ENCODE peak calls at places on chromosomes 16 and 17, in four cellular contexts. One of them, this sample, is unnamed.

GRCh38 chr16:87687998-87688529 is 77.7 kb downstream of the KLHDC4 start:
- DNase-seq in left lung: no peak
- DNase-seq in adrenal gland: no peak
- DNase-seq in left ventricle myocardium inferior: no peak
- DNase-seq in this sample: no peak

GRCh38 chr17:550776-551175 is 163.9 kb downstream of the VPS53 start:
- DNase-seq in left lung: no peak
- DNase-seq in adrenal gland: no peak
- DNase-seq in left ventricle myocardium inferior: no peak
- DNase-seq in this sample: no peak

GRCh38 chr16:79797486-79797885 is 196.9 kb upstream of the MAF start:
- DNase-seq in left lung: no peak
- DNase-seq in adrenal gland: no peak
- DNase-seq in left ventricle myocardium inferior: no peak
- DNase-seq in this sample: no peak

GRCh38 chr17:47850373-47850691 is 631 bp downstream of the SP6 start:
- DNase-seq in left lung: no peak
- DNase-seq in adrenal gland: no peak
- DNase-seq in left ventricle myocardium inferior: no peak
- DNase-seq in this sample: no peak

GRCh38 chr17:30378191-30378796 is 433 bp upstream of the CPD start:
- DNase-seq in left lung: peak; percentile 86
- DNase-seq in adrenal gland: no peak
- DNase-seq in left ventricle myocardium inferior: peak; percentile 30
- DNase-seq in this sample: peak; percentile 49

GRCh38 chr16:87074635-87075318 is 242.4 kb downstream of the C16orf95 start:
- DNase-seq in left lung: no peak
- DNase-seq in adrenal gland: no peak
- DNase-seq in left ventricle myocardium inferior: no peak
- DNase-seq in this sample: no peak

GRCh38 chr17:72421128-72422092 is 300.6 kb downstream of the SOX9 start:
- DNase-seq in left lung: no peak
- DNase-seq in adrenal gland: peak; percentile 84
- DNase-seq in left ventricle myocardium inferior: no peak
- DNase-seq in this sample: no peak

GRCh38 chr17:49764559-49765180 is 739 bp upstream of the FAM117A start:
- DNase-seq in left lung: no peak
- DNase-seq in adrenal gland: no peak
- DNase-seq in left ventricle myocardium inferior: no peak
- DNase-seq in this sample: no peak

GRCh38 chr16:4081577-4082021 is 34.6 kb downstream of the ADCY9 start:
- DNase-seq in left lung: no peak
- DNase-seq in adrenal gland: peak; percentile 33
- DNase-seq in left ventricle myocardium inferior: no peak
- DNase-seq in this sample: no peak

DNA sequence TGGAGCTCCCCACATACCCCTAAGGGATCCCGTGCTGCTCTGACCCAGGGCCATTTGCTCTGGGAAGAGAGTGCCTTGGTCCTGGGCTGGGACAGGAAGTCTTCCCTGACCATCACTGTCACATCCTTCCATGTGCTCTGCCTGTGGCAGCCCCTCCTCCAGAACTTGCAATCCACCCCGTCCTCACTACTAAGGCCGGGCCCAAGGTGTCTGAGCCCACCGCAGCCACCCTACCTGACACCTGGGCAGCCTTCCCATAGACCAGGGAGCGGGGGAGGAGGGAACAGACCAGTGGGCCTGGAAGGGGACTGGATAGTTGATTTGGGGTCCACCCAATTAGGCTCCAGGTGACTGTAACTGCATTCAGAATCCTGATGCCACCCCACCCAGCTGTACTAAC is 117.5 kb upstream of the CRHR1 start:
- DNase-seq in left lung: no peak
- DNase-seq in adrenal gland: no peak
- DNase-seq in left ventricle myocardium inferior: no peak
- DNase-seq in this sample: no peak
- H3K27me3 ChIP-seq in left lung: no peaks in the 10 kb centered on the region
- H3K27me3 ChIP-seq in adrenal gland: peaks cover 9% of the 10 kb centered on the region
- H3K27me3 ChIP-seq in left ventricle myocardium inferior: peaks cover 89% of the 10 kb centered on the region
- H3K27me3 ChIP-seq in this sample: peaks cover 11% of the 10 kb centered on the region

GRCh38 chr17:27157898-27158297 is 136.0 kb upstream of the WSB1 start:
- DNase-seq in left lung: no peak
- DNase-seq in adrenal gland: no peak
- DNase-seq in left ventricle myocardium inferior: no peak
- DNase-seq in this sample: no peak
- H3K9me3 ChIP-seq in left lung: no peaks in the 10 kb centered on the region
- H3K9me3 ChIP-seq in adrenal gland: no peaks in the 10 kb centered on the region
- H3K9me3 ChIP-seq in left ventricle myocardium inferior: peaks cover 3% of the 10 kb centered on the region
- H3K9me3 ChIP-seq in this sample: no peaks in the 10 kb centered on the region

DNA sequence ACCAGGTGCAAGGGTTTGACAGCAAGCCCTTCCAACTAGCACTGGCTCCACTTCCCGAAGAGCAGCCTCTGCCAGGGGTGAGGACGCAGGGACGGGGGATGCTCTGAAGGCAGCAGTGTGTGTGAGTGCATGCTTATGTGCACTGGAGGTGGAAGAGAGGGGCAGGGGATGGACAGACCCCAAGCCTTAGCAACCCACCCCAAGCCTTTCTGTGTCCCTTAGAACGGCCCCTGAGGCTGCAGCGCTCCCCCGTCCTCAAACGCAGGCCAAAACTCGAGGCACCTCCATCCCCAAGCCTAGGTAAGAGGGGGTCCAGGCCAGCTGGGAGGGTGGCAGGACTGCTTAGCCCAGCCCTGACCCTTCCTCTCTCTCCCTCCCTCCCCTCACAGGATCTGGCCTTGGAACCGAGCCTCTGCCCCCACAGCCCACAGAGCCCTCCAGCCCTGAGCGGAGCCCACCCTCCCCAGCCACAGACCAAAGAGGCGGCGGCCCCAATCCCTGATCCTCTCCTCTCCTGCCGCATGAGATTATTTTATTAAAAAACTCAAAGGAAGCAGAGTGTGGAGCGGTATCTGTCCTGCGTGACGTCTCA is 2.9 kb downstream of the ACD start:
- DNase-seq in left lung: no peak
- DNase-seq in adrenal gland: no peak
- DNase-seq in left ventricle myocardium inferior: no peak
- DNase-seq in this sample: no peak
- H3K27ac ChIP-seq in left lung: no peak overlapping the region
- H3K27ac ChIP-seq in adrenal gland: no peak overlapping the region
- H3K27ac ChIP-seq in left ventricle myocardium inferior: no peak overlapping the region
- H3K27ac ChIP-seq in this sample: no peak overlapping the region

GRCh38 chr17:36934144-36934758 is 3.0 kb upstream of the LHX1 start:
- DNase-seq in left lung: no peak
- DNase-seq in adrenal gland: no peak
- DNase-seq in left ventricle myocardium inferior: no peak
- DNase-seq in this sample: no peak

GRCh38 chr17:36934759-36935630 is 2.3 kb upstream of the LHX1 start:
- DNase-seq in left lung: peak; percentile 78
- DNase-seq in adrenal gland: no peak
- DNase-seq in left ventricle myocardium inferior: no peak
- DNase-seq in this sample: no peak

GRCh38 chr17:36932383-36933173 is 4.7 kb upstream of the LHX1 start:
- DNase-seq in left lung: no peak
- DNase-seq in adrenal gland: no peak
- DNase-seq in left ventricle myocardium inferior: no peak
- DNase-seq in this sample: no peak

GRCh38 chr17:36931697-36932382 is 5.4 kb upstream of the LHX1 start:
- DNase-seq in left lung: no peak
- DNase-seq in adrenal gland: peak; percentile 58
- DNase-seq in left ventricle myocardium inferior: no peak
- DNase-seq in this sample: no peak

GRCh38 chr17:36933174-36934143 is 3.8 kb upstream of the LHX1 start:
- DNase-seq in left lung: no peak
- DNase-seq in adrenal gland: no peak
- DNase-seq in left ventricle myocardium inferior: no peak
- DNase-seq in this sample: no peak
- H3K27me3 ChIP-seq in left lung: peaks cover 100% of the 10 kb centered on the region
- H3K27me3 ChIP-seq in adrenal gland: peaks cover 94% of the 10 kb centered on the region
- H3K27me3 ChIP-seq in left ventricle myocardium inferior: peaks cover 100% of the 10 kb centered on the region
- H3K27me3 ChIP-seq in this sample: peaks cover 99% of the 10 kb centered on the region

DNA sequence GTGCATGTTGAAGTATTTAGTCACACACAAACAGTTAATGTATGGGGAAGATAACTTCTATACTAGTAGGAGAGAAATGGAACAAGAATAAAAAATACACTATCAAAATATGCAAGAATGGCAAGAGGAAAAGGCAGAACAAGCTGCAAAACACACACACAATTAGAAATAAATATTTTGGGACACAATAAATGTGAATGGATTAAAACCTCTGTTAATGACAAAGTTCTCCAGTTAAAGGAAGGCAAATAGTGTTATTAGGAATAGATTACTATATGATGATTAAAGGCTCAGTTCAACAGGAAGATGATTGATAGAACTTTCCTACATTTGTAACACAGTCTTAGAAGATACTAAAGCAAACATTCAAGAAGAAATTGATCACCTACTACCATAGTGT is 106.3 kb upstream of the ZNF750 start:
- DNase-seq in left lung: no peak
- DNase-seq in adrenal gland: no peak
- DNase-seq in left ventricle myocardium inferior: no peak
- DNase-seq in this sample: no peak
- H3K9me3 ChIP-seq in left lung: no peaks in the 10 kb centered on the region
- H3K9me3 ChIP-seq in adrenal gland: no peaks in the 10 kb centered on the region
- H3K9me3 ChIP-seq in left ventricle myocardium inferior: peaks cover 44% of the 10 kb centered on the region
- H3K9me3 ChIP-seq in this sample: peaks cover 31% of the 10 kb centered on the region

GRCh38 chr17:81027038-81027437 is 7.9 kb upstream of the BAIAP2 start:
- DNase-seq in left lung: peak; percentile 70
- DNase-seq in adrenal gland: no peak
- DNase-seq in left ventricle myocardium inferior: no peak
- DNase-seq in this sample: no peak
- H3K27ac ChIP-seq in left lung: no peak overlapping the region
- H3K27ac ChIP-seq in adrenal gland: no peak overlapping the region
- H3K27ac ChIP-seq in left ventricle myocardium inferior: no peak overlapping the region
- H3K27ac ChIP-seq in this sample: no peak overlapping the region